ENCODE peak calls at places on chromosomes 5 and 9, in ten cellular contexts. F, W, T, X, A, R, Z, S, L and O are unnamed samples.

GRCh38 chr9:42388146-42388690 is 204.8 kb downstream of the SPATA31A6 start:
- DNase-seq in Z (no peak), S (no peak), X (no peak), F (no peak), A (peak), R (peak), T (no peak), L (no peak), W (peak), O (no peak)

GRCh38 chr5:150503977-150504620 is 3.8 kb upstream of the NDST1 start:
- DNase-seq in S (peak), F (no peak), A (peak), T (peak), R (peak), W (no peak), L (no peak), X (peak), Z (no peak), O (no peak)

GRCh38 chr5:129094924-129095797 is 612 bp downstream of the ISOC1 start:
- DNase-seq in F (peak), A (peak), L (peak), S (peak), R (peak), X (peak), T (peak), Z (peak), W (no peak), O (peak)

GRCh38 chr5:116554764-116555163 is 19.9 kb downstream of the SEMA6A start:
- DNase-seq in R (no peak), T (no peak), X (no peak), L (no peak), S (no peak), Z (no peak), W (no peak), F (no peak), A (no peak), O (no peak)

GRCh38 chr9:133163559-133164208 is at the start of gene GBGT1:
- DNase-seq in X (peak), W (peak), T (peak), A (peak), R (peak), F (peak), Z (peak), S (peak), L (no peak), O (peak)

GRCh38 chr9:137267933-137268355 is 9.6 kb upstream of the TOR4A start:
- DNase-seq in L (no peak), T (no peak), Z (no peak), A (no peak), F (no peak), X (no peak), W (no peak), R (no peak), S (no peak), O (peak)

GRCh38 chr5:23440703-23441102 is 66.7 kb upstream of the PRDM9 start:
- DNase-seq in L (no peak), A (no peak), Z (no peak), R (no peak), X (no peak), T (no peak), W (no peak), S (no peak), F (no peak), O (no peak)

GRCh38 chr5:161600156-161600555 is 53.6 kb upstream of the GABRB2 start:
- DNase-seq in A (no peak), L (no peak), T (no peak), W (no peak), Z (no peak), F (no peak), R (no peak), X (no peak), S (no peak), O (no peak)

GRCh38 chr9:69149321-69149807 is 24.7 kb upstream of the TJP2 start:
- DNase-seq in R (no peak), F (no peak), T (peak), S (peak), W (peak), L (no peak), Z (peak), A (peak), X (no peak), O (peak)

GRCh38 chr9:84478996-84479395 is 138.4 kb upstream of the SLC28A3 start:
- DNase-seq in A (no peak), S (peak), W (no peak), Z (no peak), X (no peak), R (no peak), F (no peak), T (no peak), L (no peak), O (no peak)

GRCh38 chr9:31588010-31588409 is 796.4 kb upstream of the ACO1 start:
- DNase-seq in R (no peak), T (no peak), Z (no peak), F (no peak), X (no peak), S (no peak), L (no peak), A (no peak), W (no peak), O (no peak)

GRCh38 chr5:14834062-14834461 is 37.5 kb downstream of the ANKH start:
- DNase-seq in W (no peak), Z (no peak), T (no peak), S (no peak), R (no peak), X (no peak), A (no peak), L (no peak), F (no peak), O (no peak)

GRCh38 chr9:75083188-75083976 is 4.6 kb downstream of the NMRK1 start:
- DNase-seq in T (no peak), Z (no peak), A (no peak), X (no peak), R (no peak), L (no peak), S (no peak), W (no peak), F (no peak), O (no peak)

GRCh38 chr5:53084856-53085255 is 24.7 kb downstream of the MOCS2 start:
- DNase-seq in T (no peak), X (no peak), L (no peak), A (no peak), R (no peak), Z (no peak), W (no peak), F (no peak), S (no peak), O (no peak)

GRCh38 chr9:82201186-82201585 is 212.6 kb downstream of the SPATA31D1 start:
- DNase-seq in A (no peak), X (no peak), F (no peak), W (no peak), R (no peak), L (no peak), Z (no peak), T (no peak), S (no peak), O (no peak)

GRCh38 chr5:40041452-40041851 is 616.7 kb upstream of the DAB2 start:
- DNase-seq in A (peak), T (no peak), L (no peak), Z (no peak), W (peak), F (no peak), R (no peak), X (no peak), S (no peak), O (peak)

GRCh38 chr9:22817181-22817580 is 370.6 kb downstream of the DMRTA1 start:
- DNase-seq in A (no peak), R (no peak), X (no peak), Z (no peak), S (peak), F (no peak), L (no peak), T (no peak), W (peak), O (no peak)

GRCh38 chr9:109064963-109065701 is 51.8 kb upstream of the CTNNAL1 start:
- DNase-seq in R (no peak), T (no peak), X (no peak), S (peak), F (peak), Z (no peak), L (no peak), W (peak), A (no peak), O (peak)

GRCh38 chr5:72108200-72109050 is 1.1 kb downstream of the MAP1B start:
- DNase-seq in A (peak), T (peak), R (peak), F (peak), W (peak), X (peak), S (peak), L (peak), Z (peak), O (peak)

GRCh38 chr9:90024823-90025222 is 420.0 kb downstream of the GADD45G start:
- DNase-seq in R (no peak), S (no peak), T (no peak), X (no peak), F (no peak), A (no peak), Z (no peak), L (no peak), W (no peak), O (no peak)

GRCh38 chr5:181164076-181164952 is 16.9 kb downstream of the OR2V2 start:
- DNase-seq in X (no peak), R (no peak), S (peak), F (no peak), L (no peak), Z (no peak), A (no peak), W (no peak), T (no peak), O (no peak)

DNA sequence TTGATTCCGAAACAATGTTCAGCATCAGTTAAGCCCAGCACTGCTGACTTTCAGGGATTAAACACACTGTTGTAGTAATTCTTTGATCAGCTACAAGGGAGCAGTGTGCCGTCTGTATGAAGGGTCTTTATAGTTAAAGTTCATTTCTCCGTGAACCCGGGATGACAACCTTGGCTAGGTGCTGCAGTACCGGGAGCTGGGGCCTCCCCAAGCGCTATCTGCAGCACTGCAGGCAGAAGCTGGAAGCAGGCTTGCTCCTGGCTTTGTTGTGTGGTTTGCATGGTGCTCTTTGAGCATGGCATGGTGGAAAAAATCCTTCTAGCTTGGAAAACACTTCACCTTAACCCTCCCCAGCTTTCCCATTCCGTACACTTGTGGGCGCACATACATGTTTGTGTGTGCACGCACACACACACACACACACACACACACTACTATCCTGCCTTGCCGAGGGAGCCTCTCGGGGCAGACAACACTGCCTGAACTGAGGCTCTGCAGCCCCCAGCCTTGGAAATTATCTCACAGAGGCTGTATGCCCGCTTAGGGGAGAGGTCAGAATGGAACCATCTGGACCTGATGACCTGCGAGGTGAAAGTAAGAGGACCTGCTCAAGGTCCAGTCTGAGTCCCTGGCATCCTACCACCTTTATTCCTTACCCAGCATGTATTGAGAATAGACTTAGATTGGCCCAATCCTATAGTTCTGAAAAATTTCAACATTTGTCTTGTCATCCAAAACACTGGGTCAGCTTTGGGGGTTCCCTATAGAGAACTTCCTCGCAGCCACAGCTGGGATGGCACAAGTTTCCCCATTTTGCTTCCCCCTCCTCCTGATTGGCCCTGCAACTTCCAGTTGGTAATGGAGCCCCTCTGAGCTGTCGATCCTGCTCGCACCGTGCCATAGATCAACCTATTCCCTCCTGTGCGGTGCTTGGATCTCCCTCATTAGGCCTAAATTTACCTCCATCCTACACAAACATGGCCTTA is 10.0 kb downstream of the MVB12B start:
- DNase-seq in W (no peak), F (no peak), S (no peak), A (no peak), R (no peak), L (no peak), Z (no peak), X (no peak), T (no peak), O (no peak)
- H3K4me3 ChIP-seq in W (no peak), F (no peak), S (no peak), A (no peak), R (no peak), L (no peak), Z (no peak), X (peak), T (no peak), O (no peak)

DNA sequence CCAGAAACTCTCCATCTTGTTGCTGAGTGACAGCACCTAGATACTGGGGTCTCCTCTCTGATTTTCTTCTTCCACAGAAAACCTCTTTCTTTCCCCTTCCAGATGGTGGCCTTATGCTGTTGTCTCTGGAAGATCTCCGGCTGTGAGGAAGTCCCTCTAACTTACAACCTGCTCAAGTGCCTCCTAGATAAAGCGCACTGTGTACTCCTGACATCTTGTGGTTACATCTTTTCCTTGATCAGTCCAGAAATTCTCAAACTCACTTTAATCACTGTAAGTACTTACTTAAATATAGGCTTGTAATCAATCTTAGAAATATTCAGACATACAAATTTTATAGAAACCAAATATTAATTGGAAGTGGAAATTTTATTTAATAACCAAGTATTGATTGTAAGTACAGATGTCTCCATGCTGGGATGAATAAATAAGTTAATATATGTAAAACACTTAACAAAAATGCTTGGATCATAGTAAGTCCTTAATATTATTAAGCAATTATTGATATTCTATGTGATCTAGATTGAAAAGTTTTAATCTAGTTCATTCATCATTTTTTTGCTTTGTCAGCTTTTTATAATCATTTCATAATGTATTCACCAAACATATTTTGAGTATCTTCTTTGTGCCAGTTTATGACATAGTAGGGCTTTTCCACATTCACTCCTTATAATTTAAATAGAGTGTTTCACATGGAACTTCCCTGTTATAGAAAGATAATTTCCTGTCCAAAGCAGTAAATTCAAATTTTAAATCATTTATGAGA is 1381.4 kb upstream of the CDH6 start:
- DNase-seq in W (no peak), A (no peak), T (no peak), S (no peak), X (no peak), Z (no peak), R (no peak), L (no peak), F (no peak), O (no peak)
- TF ChIP-seq CTCF in W (no peak), A (no peak), T (no peak), S (no peak), X (no peak), Z (no peak), R (no peak), L (no peak), F (peak), O (no peak)

DNA sequence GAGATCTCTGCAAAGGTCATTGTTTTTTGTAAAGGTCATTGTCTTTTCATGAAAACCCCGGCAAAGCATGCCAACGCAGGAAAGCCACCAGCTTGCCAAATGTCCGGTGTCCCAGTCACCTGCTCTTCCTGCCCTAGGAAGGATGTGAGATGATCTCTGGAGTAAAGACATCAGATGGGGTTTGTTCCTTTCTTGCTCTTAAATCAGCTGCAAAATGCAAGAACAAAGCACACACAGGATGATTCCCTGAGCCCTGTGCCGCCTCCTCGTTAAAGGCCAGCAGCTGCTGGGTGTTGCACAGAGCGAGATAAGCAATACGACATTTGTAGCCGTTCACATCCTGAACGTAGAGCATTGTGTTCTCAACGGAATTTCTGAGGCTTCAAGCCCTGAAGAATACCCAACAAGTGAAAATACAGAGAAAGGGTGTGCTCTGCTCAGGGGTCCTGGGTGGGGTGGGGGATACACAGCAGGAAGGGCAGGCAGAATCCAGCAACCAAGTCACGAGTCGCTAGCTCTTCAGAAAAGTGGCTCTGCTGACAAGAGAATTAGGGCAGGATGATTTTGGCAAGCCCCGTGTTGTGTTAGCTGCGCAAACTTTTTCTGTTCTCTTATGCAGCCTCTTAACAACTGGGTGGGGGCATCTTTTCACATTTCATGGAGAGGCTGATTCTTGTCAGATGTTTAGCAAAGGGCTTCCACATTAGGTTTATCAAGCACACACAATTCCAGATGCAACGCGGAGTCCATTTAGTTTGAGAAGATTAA is 229.2 kb upstream of the MAP3K1 start:
- DNase-seq in S (no peak), W (no peak), X (peak), R (no peak), T (peak), F (no peak), L (no peak), Z (peak), A (peak), O (peak)
- H3K4me3 ChIP-seq in S (no peak), W (no peak), X (peak), R (no peak), T (no peak), F (no peak), L (peak), Z (peak), A (no peak), O (no peak)

GRCh38 chr9:118631956-118632355 is 737.3 kb downstream of the BRINP1 start:
- DNase-seq in F (no peak), X (no peak), Z (no peak), L (no peak), R (no peak), A (no peak), W (no peak), T (no peak), S (no peak), O (no peak)
- TF ChIP-seq CTCF in F (no peak), X (no peak), Z (no peak), L (no peak), R (no peak), A (no peak), W (no peak), T (no peak), S (no peak), O (no peak)

GRCh38 chr9:91836515-91836914 is 113.5 kb downstream of the ROR2 start:
- DNase-seq in X (no peak), W (no peak), R (no peak), T (no peak), S (no peak), A (no peak), L (no peak), F (no peak), Z (peak), O (no peak)

GRCh38 chr9:91839926-91840464 is 110.0 kb downstream of the ROR2 start:
- DNase-seq in R (no peak), T (no peak), L (no peak), Z (peak), X (no peak), S (no peak), A (no peak), W (no peak), F (no peak), O (no peak)

GRCh38 chr9:91835632-91836031 is 114.4 kb downstream of the ROR2 start:
- DNase-seq in F (no peak), A (no peak), Z (no peak), L (no peak), R (no peak), X (no peak), T (no peak), S (no peak), W (no peak), O (no peak)

GRCh38 chr9:91840469-91840868 is 109.6 kb downstream of the ROR2 start:
- DNase-seq in A (no peak), R (no peak), Z (no peak), L (no peak), W (no peak), T (no peak), S (no peak), F (no peak), X (no peak), O (no peak)

GRCh38 chr9:91837982-91838731 is 111.9 kb downstream of the ROR2 start:
- DNase-seq in S (no peak), Z (peak), F (peak), X (peak), R (no peak), T (peak), A (no peak), W (no peak), L (no peak), O (peak)
- H3K4me3 ChIP-seq in S (no peak), Z (peak), F (no peak), X (peak), R (no peak), T (no peak), A (no peak), W (no peak), L (peak), O (peak)

GRCh38 chr5:58849995-58850667 is 267.3 kb downstream of the RAB3C start:
- DNase-seq in T (peak), A (peak), L (no peak), S (peak), F (peak), W (peak), R (peak), X (no peak), Z (no peak), O (peak)
- TF ChIP-seq CTCF in T (peak), A (peak), L (peak), S (peak), F (peak), W (peak), R (peak), X (peak), Z (no peak), O (peak)

DNA sequence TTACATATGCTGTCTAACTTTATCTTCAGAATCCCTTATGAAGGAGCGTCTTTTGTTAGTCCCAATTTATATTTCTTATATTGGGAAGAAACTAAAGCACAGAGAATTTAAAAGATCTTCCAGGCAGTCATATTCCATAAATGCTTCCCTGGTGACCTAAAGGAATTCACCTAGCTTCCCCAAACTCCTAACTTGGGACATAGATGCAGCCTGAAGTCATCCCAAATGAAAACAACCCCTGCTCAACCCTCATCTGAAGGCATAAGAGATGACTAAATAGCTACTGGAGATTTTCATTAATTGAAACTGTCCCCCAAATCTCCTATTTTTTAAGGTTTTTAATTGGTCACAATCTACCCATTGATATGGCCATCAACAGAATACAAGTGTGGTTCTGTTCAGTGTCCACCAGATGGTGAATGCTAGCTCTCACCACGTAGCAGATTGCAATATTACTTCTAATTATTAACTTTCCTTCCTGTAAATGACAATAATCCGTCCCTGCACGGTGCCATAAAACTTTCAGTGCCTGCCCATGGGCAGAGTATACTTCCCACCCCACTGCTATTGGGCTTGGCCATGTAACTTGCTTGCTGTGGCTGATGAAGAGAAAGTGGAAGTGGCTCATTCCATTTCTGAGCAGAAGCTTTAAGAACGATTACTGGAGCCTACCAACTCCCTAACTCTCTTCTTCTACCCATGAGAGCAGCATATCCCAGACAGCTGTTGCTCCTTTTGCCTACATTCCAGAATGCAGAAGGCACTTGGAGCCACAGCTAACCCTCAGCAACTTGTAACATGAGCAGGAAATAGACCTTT is 18.7 kb downstream of the PRUNE2 start:
- DNase-seq in R (no peak), S (peak), A (no peak), F (no peak), L (no peak), X (no peak), T (no peak), Z (no peak), W (peak), O (no peak)
- H3K4me3 ChIP-seq in R (no peak), S (peak), A (no peak), F (no peak), L (peak), X (no peak), T (no peak), Z (no peak), W (no peak), O (no peak)

GRCh38 chr5:140116716-140117115 is 2.8 kb downstream of the PURA start:
- DNase-seq in A (no peak), R (no peak), T (no peak), Z (no peak), W (no peak), X (no peak), F (no peak), L (no peak), S (no peak), O (no peak)
- TF ChIP-seq CTCF in A (no peak), R (peak), T (no peak), Z (no peak), W (no peak), X (no peak), F (peak), L (no peak), S (no peak), O (no peak)